ENCODE peak calls at places on chromosomes 6 and 20, in five cellular contexts. One of them, this sample, is unnamed.

GRCh38 chr20:51514836-51515235 is 27.7 kb downstream of the NFATC2 start:
- DNase-seq in breast epithelium: no peak
- DNase-seq in naive B cell: no peak
- DNase-seq in upper lobe of right lung: no peak
- DNase-seq in activated naive CD8-positive, alpha-beta T cell treated with anti-CD3 and anti-CD28 coated beads, Interleukin-2, amount 50 U/mL, for 24 hours: no peak
- DNase-seq in this sample: no peak

GRCh38 chr6:56671651-56672461 is 29.2 kb upstream of the DST start:
- DNase-seq in breast epithelium: no peak
- DNase-seq in naive B cell: no peak
- DNase-seq in upper lobe of right lung: no peak
- DNase-seq in activated naive CD8-positive, alpha-beta T cell treated with anti-CD3 and anti-CD28 coated beads, Interleukin-2, amount 50 U/mL, for 24 hours: no peak
- DNase-seq in this sample: no peak

GRCh38 chr6:112202639-112203341 is 51.6 kb downstream of the LAMA4 start:
- DNase-seq in breast epithelium: no peak
- DNase-seq in naive B cell: no peak
- DNase-seq in upper lobe of right lung: no peak
- DNase-seq in activated naive CD8-positive, alpha-beta T cell treated with anti-CD3 and anti-CD28 coated beads, Interleukin-2, amount 50 U/mL, for 24 hours: no peak
- DNase-seq in this sample: no peak

GRCh38 chr6:33428219-33428890 is 8.5 kb downstream of the SYNGAP1 start:
- DNase-seq in breast epithelium: no peak
- DNase-seq in naive B cell: peak
- DNase-seq in upper lobe of right lung: no peak
- DNase-seq in activated naive CD8-positive, alpha-beta T cell treated with anti-CD3 and anti-CD28 coated beads, Interleukin-2, amount 50 U/mL, for 24 hours: peak
- DNase-seq in this sample: no peak

GRCh38 chr20:33863440-33864323 is 52.5 kb downstream of the CHMP4B start:
- DNase-seq in breast epithelium: no peak
- DNase-seq in naive B cell: no peak
- DNase-seq in upper lobe of right lung: no peak
- DNase-seq in activated naive CD8-positive, alpha-beta T cell treated with anti-CD3 and anti-CD28 coated beads, Interleukin-2, amount 50 U/mL, for 24 hours: no peak
- DNase-seq in this sample: no peak

GRCh38 chr6:166484863-166485262 is 101.6 kb downstream of the RAMACL start:
- DNase-seq in breast epithelium: no peak
- DNase-seq in naive B cell: no peak
- DNase-seq in upper lobe of right lung: peak
- DNase-seq in activated naive CD8-positive, alpha-beta T cell treated with anti-CD3 and anti-CD28 coated beads, Interleukin-2, amount 50 U/mL, for 24 hours: no peak
- DNase-seq in this sample: no peak

GRCh38 chr20:64082126-64082638 is 2.0 kb downstream of the LKAAEAR1 start:
- DNase-seq in breast epithelium: no peak
- DNase-seq in naive B cell: no peak
- DNase-seq in upper lobe of right lung: no peak
- DNase-seq in activated naive CD8-positive, alpha-beta T cell treated with anti-CD3 and anti-CD28 coated beads, Interleukin-2, amount 50 U/mL, for 24 hours: no peak
- DNase-seq in this sample: no peak

GRCh38 chr20:12967932-12968331 is 40.8 kb upstream of the SPTLC3 start:
- DNase-seq in breast epithelium: no peak
- DNase-seq in naive B cell: no peak
- DNase-seq in upper lobe of right lung: no peak
- DNase-seq in activated naive CD8-positive, alpha-beta T cell treated with anti-CD3 and anti-CD28 coated beads, Interleukin-2, amount 50 U/mL, for 24 hours: no peak
- DNase-seq in this sample: no peak

GRCh38 chr6:111765681-111766523 is 107.3 kb downstream of the FYN start:
- DNase-seq in breast epithelium: no peak
- DNase-seq in naive B cell: no peak
- DNase-seq in upper lobe of right lung: no peak
- DNase-seq in activated naive CD8-positive, alpha-beta T cell treated with anti-CD3 and anti-CD28 coated beads, Interleukin-2, amount 50 U/mL, for 24 hours: no peak
- DNase-seq in this sample: no peak

GRCh38 chr20:32116079-32116521 is 6.6 kb downstream of the TM9SF4 start:
- DNase-seq in breast epithelium: no peak
- DNase-seq in naive B cell: no peak
- DNase-seq in upper lobe of right lung: no peak
- DNase-seq in activated naive CD8-positive, alpha-beta T cell treated with anti-CD3 and anti-CD28 coated beads, Interleukin-2, amount 50 U/mL, for 24 hours: no peak
- DNase-seq in this sample: no peak

GRCh38 chr20:1825492-1825891 is 69.7 kb upstream of the SIRPA start:
- DNase-seq in breast epithelium: no peak
- DNase-seq in naive B cell: no peak
- DNase-seq in upper lobe of right lung: no peak
- DNase-seq in activated naive CD8-positive, alpha-beta T cell treated with anti-CD3 and anti-CD28 coated beads, Interleukin-2, amount 50 U/mL, for 24 hours: no peak
- DNase-seq in this sample: no peak

GRCh38 chr6:63910863-63911665 is 275.5 kb downstream of the PHF3 start:
- DNase-seq in breast epithelium: no peak
- DNase-seq in naive B cell: no peak
- DNase-seq in upper lobe of right lung: no peak
- DNase-seq in activated naive CD8-positive, alpha-beta T cell treated with anti-CD3 and anti-CD28 coated beads, Interleukin-2, amount 50 U/mL, for 24 hours: no peak
- DNase-seq in this sample: no peak

GRCh38 chr6:32700391-32701040 is 34.1 kb upstream of the HLA-DQB1 start:
- DNase-seq in breast epithelium: no peak
- DNase-seq in naive B cell: peak
- DNase-seq in upper lobe of right lung: no peak
- DNase-seq in activated naive CD8-positive, alpha-beta T cell treated with anti-CD3 and anti-CD28 coated beads, Interleukin-2, amount 50 U/mL, for 24 hours: peak
- DNase-seq in this sample: no peak

GRCh38 chr6:87944541-87944954 is 103.1 kb upstream of the SPACA1 start:
- DNase-seq in breast epithelium: peak
- DNase-seq in naive B cell: no peak
- DNase-seq in upper lobe of right lung: peak
- DNase-seq in activated naive CD8-positive, alpha-beta T cell treated with anti-CD3 and anti-CD28 coated beads, Interleukin-2, amount 50 U/mL, for 24 hours: no peak
- DNase-seq in this sample: no peak

GRCh38 chr6:52027699-52028098 is 59.7 kb downstream of the PKHD1 start:
- DNase-seq in breast epithelium: no peak
- DNase-seq in naive B cell: no peak
- DNase-seq in upper lobe of right lung: no peak
- DNase-seq in activated naive CD8-positive, alpha-beta T cell treated with anti-CD3 and anti-CD28 coated beads, Interleukin-2, amount 50 U/mL, for 24 hours: no peak
- DNase-seq in this sample: no peak

GRCh38 chr20:17129089-17129488 is 97.8 kb upstream of the PCSK2 start:
- DNase-seq in breast epithelium: no peak
- DNase-seq in naive B cell: no peak
- DNase-seq in upper lobe of right lung: no peak
- DNase-seq in activated naive CD8-positive, alpha-beta T cell treated with anti-CD3 and anti-CD28 coated beads, Interleukin-2, amount 50 U/mL, for 24 hours: no peak
- DNase-seq in this sample: no peak

GRCh38 chr20:44552568-44552949 is 29.8 kb upstream of the PKIG start:
- DNase-seq in breast epithelium: no peak
- DNase-seq in naive B cell: no peak
- DNase-seq in upper lobe of right lung: no peak
- DNase-seq in activated naive CD8-positive, alpha-beta T cell treated with anti-CD3 and anti-CD28 coated beads, Interleukin-2, amount 50 U/mL, for 24 hours: no peak
- DNase-seq in this sample: no peak

GRCh38 chr6:140957334-140957733 is 1175.4 kb upstream of the GJE1 start:
- DNase-seq in breast epithelium: no peak
- DNase-seq in naive B cell: no peak
- DNase-seq in upper lobe of right lung: no peak
- DNase-seq in activated naive CD8-positive, alpha-beta T cell treated with anti-CD3 and anti-CD28 coated beads, Interleukin-2, amount 50 U/mL, for 24 hours: no peak
- DNase-seq in this sample: no peak

GRCh38 chr6:15481892-15482291 is 180.9 kb downstream of the DTNBP1 start:
- DNase-seq in breast epithelium: no peak
- DNase-seq in naive B cell: no peak
- DNase-seq in upper lobe of right lung: no peak
- DNase-seq in activated naive CD8-positive, alpha-beta T cell treated with anti-CD3 and anti-CD28 coated beads, Interleukin-2, amount 50 U/mL, for 24 hours: peak
- DNase-seq in this sample: no peak

GRCh38 chr6:36659271-36659670 is 19.2 kb upstream of the CDKN1A start:
- DNase-seq in breast epithelium: no peak
- DNase-seq in naive B cell: no peak
- DNase-seq in upper lobe of right lung: no peak
- DNase-seq in activated naive CD8-positive, alpha-beta T cell treated with anti-CD3 and anti-CD28 coated beads, Interleukin-2, amount 50 U/mL, for 24 hours: no peak
- DNase-seq in this sample: peak

GRCh38 chr6:129691709-129692108 is 18.3 kb downstream of the ARHGAP18 start:
- DNase-seq in breast epithelium: no peak
- DNase-seq in naive B cell: no peak
- DNase-seq in upper lobe of right lung: no peak
- DNase-seq in activated naive CD8-positive, alpha-beta T cell treated with anti-CD3 and anti-CD28 coated beads, Interleukin-2, amount 50 U/mL, for 24 hours: no peak
- DNase-seq in this sample: no peak

GRCh38 chr20:44477151-44477550 is 1.5 kb downstream of the TTPAL start:
- DNase-seq in breast epithelium: no peak
- DNase-seq in naive B cell: no peak
- DNase-seq in upper lobe of right lung: no peak
- DNase-seq in activated naive CD8-positive, alpha-beta T cell treated with anti-CD3 and anti-CD28 coated beads, Interleukin-2, amount 50 U/mL, for 24 hours: no peak
- DNase-seq in this sample: no peak

This sample was measured in GOT3.